ENCODE peak calls at places on chromosome 20, in six cellular contexts. D is lower lobe of right lung, G is heart right ventricle, Y is mammary epithelial cell, Q is HCT116, U is stomach. O is an unnamed sample.

GRCh38 chr20:40489886-40490285 is 199.2 kb downstream of the MAFB start:
- DNase-seq in D (no peak), G (no peak), Y (peak), Q (no peak), U (no peak), O (no peak)

GRCh38 chr20:2133318-2134183 is 31.9 kb downstream of the STK35 start:
- DNase-seq in D (no peak), G (no peak), Y (no peak), Q (no peak), U (no peak), O (no peak)

GRCh38 chr20:44279228-44279627 is 31.8 kb downstream of the FITM2 start:
- DNase-seq in D (no peak), G (no peak), Y (peak), Q (no peak), U (no peak), O (no peak)

GRCh38 chr20:43095034-43095433 is 94.7 kb downstream of the PTPRT start:
- DNase-seq in D (no peak), G (no peak), Y (no peak), Q (no peak), U (no peak), O (no peak)

GRCh38 chr20:16528078-16528477 is 45.2 kb downstream of the KIF16B start:
- DNase-seq in D (no peak), G (no peak), Y (peak), Q (peak), U (peak), O (peak)

GRCh38 chr20:34896086-34896551 is 19.7 kb downstream of the ACSS2 start:
- DNase-seq in D (no peak), G (no peak), Y (no peak), Q (no peak), U (no peak), O (no peak)

GRCh38 chr20:20211988-20212518 is 155.9 kb upstream of the INSM1 start:
- DNase-seq in D (no peak), G (no peak), Y (no peak), Q (no peak), U (no peak), O (no peak)

GRCh38 chr20:2144850-2145249 is 43.2 kb downstream of the STK35 start:
- DNase-seq in D (no peak), G (no peak), Y (no peak), Q (no peak), U (no peak), O (no peak)

GRCh38 chr20:33753763-33754162 is 22.0 kb downstream of the ZNF341 start:
- DNase-seq in D (no peak), G (no peak), Y (peak), Q (no peak), U (no peak), O (no peak)

GRCh38 chr20:53055668-53056067 is 83.5 kb downstream of the TSHZ2 start:
- DNase-seq in D (no peak), G (no peak), Y (no peak), Q (no peak), U (no peak), O (peak)

GRCh38 chr20:19976595-19977372 is 40.4 kb upstream of the NAA20 start:
- DNase-seq in D (peak), G (peak), Y (peak), Q (peak), U (peak), O (no peak)

GRCh38 chr20:13139459-13140150 is 81.5 kb upstream of the ISM1 start:
- DNase-seq in D (no peak), G (no peak), Y (no peak), Q (no peak), U (no peak), O (no peak)

GRCh38 chr20:25273541-25274358 is 25.9 kb downstream of the PYGB start:
- DNase-seq in D (peak), G (no peak), Y (no peak), Q (no peak), U (peak), O (peak)

GRCh38 chr20:14478126-14478525 is 140.7 kb upstream of the FLRT3 start:
- DNase-seq in D (no peak), G (no peak), Y (no peak), Q (no peak), U (no peak), O (no peak)

GRCh38 chr20:16273812-16274560 is 299.3 kb downstream of the KIF16B start:
- DNase-seq in D (no peak), G (no peak), Y (no peak), Q (no peak), U (no peak), O (no peak)

GRCh38 chr20:5085380-5085779 is 34.4 kb downstream of the PCNA start:
- DNase-seq in D (peak), G (no peak), Y (no peak), Q (no peak), U (peak), O (no peak)

GRCh38 chr20:32474967-32475819 is 109.9 kb downstream of the NOL4L start:
- DNase-seq in D (peak), G (peak), Y (peak), Q (no peak), U (peak), O (no peak)

GRCh38 chr20:52824494-52825216 is 147.5 kb upstream of the TSHZ2 start:
- DNase-seq in D (no peak), G (no peak), Y (no peak), Q (no peak), U (no peak), O (no peak)

GRCh38 chr20:57407541-57407956 is 16.4 kb downstream of the RBM38 start:
- DNase-seq in D (no peak), G (peak), Y (no peak), Q (no peak), U (no peak), O (no peak)

GRCh38 chr20:40630723-40631631 is 58.1 kb downstream of the MAFB start:
- DNase-seq in D (no peak), G (no peak), Y (peak), Q (no peak), U (no peak), O (no peak)

GRCh38 chr20:57074386-57074785 is 192.1 kb downstream of the BMP7 start:
- DNase-seq in D (no peak), G (no peak), Y (no peak), Q (no peak), U (no peak), O (no peak)

GRCh38 chr20:17854307-17854903 is 114.2 kb downstream of the SNX5 start:
- DNase-seq in D (no peak), G (peak), Y (peak), Q (peak), U (peak), O (peak)

GRCh38 chr20:8635048-8635572 is 433.8 kb upstream of the PLCB4 start:
- DNase-seq in D (no peak), G (no peak), Y (no peak), Q (no peak), U (no peak), O (no peak)

GRCh38 chr20:33133616-33133941 is 34.4 kb upstream of the BPIFA2 start:
- DNase-seq in D (no peak), G (no peak), Y (no peak), Q (no peak), U (no peak), O (no peak)

GRCh38 chr20:52552181-52552872 is 360.7 kb upstream of the ZFP64 start:
- DNase-seq in D (no peak), G (no peak), Y (peak), Q (no peak), U (no peak), O (no peak)

GRCh38 chr20:38243617-38244016 is 16.9 kb downstream of the KIAA1755 start:
- DNase-seq in D (no peak), G (no peak), Y (no peak), Q (no peak), U (no peak), O (no peak)

GRCh38 chr20:41229259-41229658 is 88.3 kb downstream of the ZHX3 start:
- DNase-seq in D (no peak), G (no peak), Y (no peak), Q (no peak), U (no peak), O (no peak)

GRCh38 chr20:42024653-42025052 is 406.5 kb upstream of the CHD6 start:
- DNase-seq in D (no peak), G (no peak), Y (no peak), Q (no peak), U (no peak), O (no peak)

GRCh38 chr20:11144114-11144513 is 470.3 kb upstream of the JAG1 start:
- DNase-seq in D (no peak), G (no peak), Y (peak), Q (no peak), U (no peak), O (no peak)

GRCh38 chr20:11143481-11143880 is 469.7 kb upstream of the JAG1 start:
- DNase-seq in D (no peak), G (no peak), Y (no peak), Q (no peak), U (no peak), O (no peak)

GRCh38 chr20:11136691-11137090 is 462.9 kb upstream of the JAG1 start:
- DNase-seq in D (no peak), G (no peak), Y (no peak), Q (no peak), U (no peak), O (no peak)

DNA sequence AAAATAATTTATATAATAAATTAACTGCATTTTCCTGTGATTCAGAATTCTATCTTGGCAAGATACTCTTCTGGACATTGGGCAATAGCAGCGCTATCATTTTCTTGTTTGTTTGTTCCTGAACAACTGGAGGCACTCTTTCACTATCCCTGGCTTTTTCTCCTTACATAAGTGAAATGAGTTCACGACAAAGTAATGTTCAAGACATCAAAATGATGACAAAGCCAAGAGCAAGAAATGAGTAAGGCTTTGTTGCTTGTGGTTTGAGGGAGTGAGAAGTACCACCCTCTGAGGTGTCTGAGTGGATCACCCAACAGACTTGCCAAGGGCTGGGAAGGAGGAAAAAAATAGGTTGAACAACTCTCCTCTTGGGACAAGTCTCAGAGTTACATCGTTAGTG is 466.6 kb upstream of the JAG1 start:
- DNase-seq in D (no peak), G (no peak), Y (peak), Q (no peak), U (no peak), O (no peak)
- TF ChIP-seq CTCF in D (no peak), G (no peak), Y (peak), Q (no peak), U (no peak), O (no peak)

DNA sequence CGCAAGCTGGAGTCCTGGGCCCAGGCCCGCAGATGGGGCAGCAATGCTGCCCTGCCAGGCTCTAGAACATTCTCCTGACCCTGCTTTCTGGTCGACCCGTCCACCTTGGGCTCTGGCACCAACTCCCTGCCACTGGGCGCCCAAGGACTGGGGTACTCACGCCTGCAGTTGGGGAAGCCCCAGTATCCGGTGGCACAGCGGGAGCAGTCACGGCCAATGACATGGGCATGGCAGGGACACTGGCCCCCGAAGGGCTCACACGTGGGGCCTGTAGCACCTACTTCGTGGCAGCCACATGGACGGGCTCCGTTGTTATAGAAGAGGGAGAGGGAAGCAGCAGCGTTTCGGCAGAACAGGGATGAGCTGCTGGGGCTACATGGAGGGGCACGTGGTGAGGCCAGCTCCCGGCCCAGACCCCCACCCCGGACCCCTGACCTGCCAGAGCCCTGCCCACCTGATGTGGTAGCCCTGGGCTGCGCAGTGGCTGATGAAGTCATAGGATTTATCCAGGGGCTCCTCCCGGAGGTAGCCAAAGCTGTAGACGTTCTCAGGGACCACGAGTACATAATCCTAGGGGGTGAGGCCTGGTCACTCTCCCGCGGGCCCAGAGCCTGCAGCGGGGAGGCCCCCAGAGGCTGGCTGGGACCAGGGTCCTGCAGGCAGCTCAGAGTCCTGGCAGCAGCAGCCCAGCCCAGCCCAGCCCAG is 26.0 kb downstream of the ADRM1 start:
- DNase-seq in D (no peak), G (no peak), Y (no peak), Q (no peak), U (no peak), O (no peak)
- H3K4me3 ChIP-seq in D (no peak), G (no peak), Y (no peak), Q (no peak), U (no peak), O (no peak)

GRCh38 chr20:49207071-49207470 is 12.1 kb upstream of the DDX27 start:
- DNase-seq in D (no peak), G (no peak), Y (no peak), Q (no peak), U (no peak), O (no peak)
- TF ChIP-seq CTCF in D (no peak), G (no peak), Y (no peak), Q (peak), U (no peak), O (no peak)

DNA sequence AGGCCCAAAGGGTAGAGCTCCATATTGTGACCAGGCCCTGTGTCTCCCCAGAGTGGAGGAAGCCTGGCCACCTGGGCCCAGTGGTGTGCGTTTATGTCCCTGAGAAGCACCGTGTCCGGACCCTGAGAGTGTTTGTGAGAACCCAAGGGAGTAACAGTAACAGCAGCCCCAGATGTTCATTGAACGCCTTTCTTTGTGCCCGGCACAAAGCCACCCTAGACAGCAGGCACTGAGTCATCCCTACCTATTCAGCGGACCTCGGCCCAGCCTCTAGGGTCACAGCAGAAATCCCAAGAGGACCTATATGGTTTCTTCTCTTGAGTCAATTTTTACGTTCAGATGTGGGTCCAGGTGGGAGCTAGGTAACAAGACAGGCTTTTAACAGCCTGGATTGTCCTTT is 24.5 kb downstream of the BCAS4 start:
- DNase-seq in D (no peak), G (no peak), Y (no peak), Q (no peak), U (no peak), O (no peak)
- H3K4me3 ChIP-seq in D (no peak), G (no peak), Y (no peak), Q (no peak), U (no peak), O (no peak)

GRCh38 chr20:50165687-50166554 is 12.4 kb upstream of the PEDS1 start:
- DNase-seq in D (peak), G (peak), Y (peak), Q (peak), U (peak), O (peak)
- TF ChIP-seq CTCF in D (no peak), G (no peak), Y (peak), Q (no peak), U (no peak), O (peak)

GRCh38 chr20:49685809-49686208 is 27.9 kb downstream of the B4GALT5 start:
- DNase-seq in D (no peak), G (no peak), Y (no peak), Q (no peak), U (no peak), O (no peak)
- H3K4me3 ChIP-seq in D (no peak), G (no peak), Y (no peak), Q (no peak), U (no peak), O (no peak)

DNA sequence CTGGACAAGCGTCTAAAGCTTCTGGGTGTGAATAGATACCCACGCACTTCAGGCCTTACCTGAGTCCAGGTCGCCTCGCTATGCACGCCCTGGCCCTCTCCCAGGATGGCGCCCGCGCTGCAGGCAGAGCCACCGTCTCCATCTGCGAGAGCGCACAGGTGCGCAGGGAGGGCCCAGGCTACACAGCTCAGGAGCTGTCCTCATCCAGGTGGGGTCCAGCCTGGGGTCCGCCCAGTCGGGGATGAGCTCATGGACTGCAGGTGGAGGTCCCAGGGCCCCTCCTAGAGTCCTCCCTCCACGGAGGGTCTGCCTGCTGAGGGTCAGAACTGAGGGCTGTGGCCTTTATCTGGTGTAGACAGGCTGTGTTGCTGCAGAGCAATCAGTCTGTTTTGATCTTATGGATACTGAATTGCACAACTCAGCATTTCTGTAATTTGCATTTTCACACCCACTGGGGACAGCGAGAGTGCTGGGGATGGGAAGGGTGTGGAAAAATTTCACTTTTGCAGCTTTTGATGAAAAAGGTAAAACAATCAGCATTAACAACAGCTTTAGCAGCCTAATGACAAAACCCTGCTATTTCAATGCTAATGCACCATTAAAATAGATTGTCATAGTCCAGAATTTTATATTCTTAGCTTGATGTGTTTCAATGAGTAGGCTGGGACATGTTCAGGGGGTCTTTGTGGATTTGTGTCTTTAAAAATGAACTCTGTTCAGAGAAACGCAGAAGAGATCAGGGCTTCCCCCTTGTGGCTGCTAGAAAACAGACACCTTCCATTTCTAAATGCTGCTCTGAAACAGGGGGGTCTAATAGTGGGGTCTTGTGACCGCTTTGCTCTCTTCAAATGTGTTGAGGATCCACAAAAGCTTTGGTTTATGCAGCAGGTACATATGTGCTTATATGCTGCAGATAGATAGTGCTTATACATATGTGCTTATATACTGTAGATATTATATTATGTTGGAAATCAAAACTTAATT is 77.8 kb upstream of the PHACTR3 start:
- DNase-seq in D (no peak), G (no peak), Y (no peak), Q (no peak), U (no peak), O (no peak)
- TF ChIP-seq CTCF in D (no peak), G (peak), Y (peak), Q (peak), U (no peak), O (peak)

O was measured in LNCaP clone FGC.